ENCODE peak calls at places on chromosome 1, in six cellular contexts. T, Z, J, O, H and P are unnamed samples. For H3K4me1, the result is how much of the 10 kb centered on the place peaks cover.

GRCh38 chr1:172671591-172671990 is 12.7 kb downstream of the FASLG start:
- DNase-seq in T (no peak), Z (no peak), J (no peak), O (no peak), H (no peak), P (peak)

GRCh38 chr1:152347116-152347728 is 12.6 kb downstream of the FLG2 start:
- DNase-seq in T (no peak), Z (no peak), J (no peak), O (no peak), H (peak), P (peak)

GRCh38 chr1:179091691-179092165 is 9.9 kb downstream of the TOR3A start:
- DNase-seq in T (peak), Z (peak), J (peak), O (peak), H (no peak), P (peak)

GRCh38 chr1:22536506-22536905 is 26.8 kb upstream of the EPHA8 start:
- DNase-seq in T (no peak), Z (peak), J (no peak), O (no peak), H (no peak), P (peak)

GRCh38 chr1:204889681-204890373 is 19.2 kb downstream of the NFASC start:
- DNase-seq in T (no peak), Z (no peak), J (no peak), O (no peak), H (no peak), P (peak)

GRCh38 chr1:94754101-94754500 is 66.1 kb upstream of the SLC44A3 start:
- DNase-seq in T (no peak), Z (no peak), J (no peak), O (no peak), H (no peak), P (no peak)

GRCh38 chr1:110765640-110766335 is 91.0 kb upstream of the KCNA3 start:
- DNase-seq in T (no peak), Z (no peak), J (no peak), O (no peak), H (no peak), P (peak)

GRCh38 chr1:24775901-24776300 is 30.7 kb downstream of the CLIC4 start:
- DNase-seq in T (no peak), Z (no peak), J (no peak), O (no peak), H (no peak), P (no peak)

GRCh38 chr1:211541715-211542477 is 37.1 kb downstream of the SLC30A1 start:
- DNase-seq in T (no peak), Z (no peak), J (no peak), O (no peak), H (no peak), P (no peak)

GRCh38 chr1:181479137-181479745 is 4.1 kb upstream of the CACNA1E start:
- DNase-seq in T (peak), Z (peak), J (no peak), O (peak), H (peak), P (peak)

GRCh38 chr1:202565890-202566289 is 144.4 kb downstream of the SYT2 start:
- DNase-seq in T (no peak), Z (no peak), J (no peak), O (no peak), H (peak), P (no peak)

GRCh38 chr1:68346192-68346808 is 103.5 kb downstream of the RPE65 start:
- DNase-seq in T (no peak), Z (no peak), J (no peak), O (no peak), H (no peak), P (peak)

GRCh38 chr1:3895951-3896325 is 4.1 kb downstream of the C1orf174 start:
- DNase-seq in T (no peak), Z (peak), J (no peak), O (no peak), H (no peak), P (no peak)

GRCh38 chr1:84582802-84583587 is 8.8 kb upstream of the CTBS start:
- DNase-seq in T (no peak), Z (no peak), J (no peak), O (no peak), H (no peak), P (no peak)

GRCh38 chr1:66134004-66134403 is 341.3 kb downstream of the PDE4B start:
- DNase-seq in T (no peak), Z (no peak), J (no peak), O (no peak), H (no peak), P (no peak)

GRCh38 chr1:24267003-24267402 is 52.2 kb upstream of the GRHL3 start:
- DNase-seq in T (no peak), Z (no peak), J (no peak), O (no peak), H (no peak), P (peak)

GRCh38 chr1:209900734-209901133 is 37.3 kb upstream of the SYT14 start:
- DNase-seq in T (no peak), Z (no peak), J (no peak), O (no peak), H (no peak), P (peak)

GRCh38 chr1:43199093-43199726 is 27.1 kb downstream of the CFAP57 start:
- DNase-seq in T (no peak), Z (no peak), J (no peak), O (no peak), H (peak), P (no peak)

GRCh38 chr1:209585672-209586071 is 2.2 kb downstream of the CAMK1G start:
- DNase-seq in T (peak), Z (no peak), J (peak), O (peak), H (no peak), P (peak)

GRCh38 chr1:230077436-230078221 is 10.6 kb downstream of the GALNT2 start:
- DNase-seq in T (no peak), Z (no peak), J (no peak), O (no peak), H (no peak), P (peak)

GRCh38 chr1:116987256-116987555 is 14.4 kb upstream of the CD101 start:
- DNase-seq in T (no peak), Z (no peak), J (no peak), O (no peak), H (no peak), P (no peak)

GRCh38 chr1:59926381-59927243 is at the start of gene CYP2J2:
- DNase-seq in T (peak), Z (peak), J (peak), O (peak), H (peak), P (peak)

GRCh38 chr1:206809504-206810084 is 37.3 kb upstream of the IL10 start:
- DNase-seq in T (no peak), Z (no peak), J (no peak), O (no peak), H (no peak), P (peak)

GRCh38 chr1:13619909-13620308 is 36.3 kb downstream of the PDPN start:
- DNase-seq in T (no peak), Z (no peak), J (no peak), O (no peak), H (no peak), P (peak)
- H3K4me1 ChIP-seq in T (under half), Z (under half), J (under half), O (under half), H (under half), P (under half)

GRCh38 chr1:15173863-15174614 is 20.5 kb downstream of the TMEM51 start:
- DNase-seq in T (no peak), Z (no peak), J (no peak), O (no peak), H (no peak), P (no peak)
- H3K27ac ChIP-seq in T (no peak), Z (no peak), J (no peak), O (no peak), H (no peak), P (no peak)

GRCh38 chr1:39788758-39789570 is at the start of gene BMP8B:
- DNase-seq in T (peak), Z (peak), J (no peak), O (peak), H (no peak), P (peak)
- H3K4me3 ChIP-seq in T (peak), Z (peak), J (peak), O (peak), H (peak), P (peak)

GRCh38 chr1:10665226-10665625 is 131.2 kb downstream of the CASZ1 start:
- DNase-seq in T (no peak), Z (no peak), J (no peak), O (no peak), H (no peak), P (no peak)
- H3K4me1 ChIP-seq in T (half or more), Z (half or more), J (under half), O (half or more), H (under half), P (under half)

DNA sequence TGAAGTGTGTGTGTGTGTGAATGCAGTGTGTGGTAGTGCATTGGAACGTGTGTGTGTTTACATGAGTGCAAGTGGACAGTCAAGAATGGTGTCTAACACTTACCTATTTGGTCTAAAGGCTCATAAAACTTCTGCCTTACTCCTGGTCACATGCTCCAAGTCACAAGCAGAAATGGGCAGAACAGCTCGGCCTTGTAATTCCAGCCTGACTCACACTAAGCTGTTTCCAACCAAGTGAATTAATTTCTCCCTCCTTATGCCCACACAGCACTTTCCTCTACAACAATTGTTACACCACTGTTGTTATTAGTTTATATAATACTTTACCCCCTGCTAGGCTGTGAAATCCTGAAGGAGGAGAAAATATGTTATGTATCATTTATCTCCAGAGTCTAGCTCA is 43.8 kb downstream of the DDR2 start:
- DNase-seq in T (no peak), Z (no peak), J (no peak), O (no peak), H (no peak), P (peak)
- H3K27ac ChIP-seq in T (peak), Z (no peak), J (no peak), O (no peak), H (no peak), P (peak)

DNA sequence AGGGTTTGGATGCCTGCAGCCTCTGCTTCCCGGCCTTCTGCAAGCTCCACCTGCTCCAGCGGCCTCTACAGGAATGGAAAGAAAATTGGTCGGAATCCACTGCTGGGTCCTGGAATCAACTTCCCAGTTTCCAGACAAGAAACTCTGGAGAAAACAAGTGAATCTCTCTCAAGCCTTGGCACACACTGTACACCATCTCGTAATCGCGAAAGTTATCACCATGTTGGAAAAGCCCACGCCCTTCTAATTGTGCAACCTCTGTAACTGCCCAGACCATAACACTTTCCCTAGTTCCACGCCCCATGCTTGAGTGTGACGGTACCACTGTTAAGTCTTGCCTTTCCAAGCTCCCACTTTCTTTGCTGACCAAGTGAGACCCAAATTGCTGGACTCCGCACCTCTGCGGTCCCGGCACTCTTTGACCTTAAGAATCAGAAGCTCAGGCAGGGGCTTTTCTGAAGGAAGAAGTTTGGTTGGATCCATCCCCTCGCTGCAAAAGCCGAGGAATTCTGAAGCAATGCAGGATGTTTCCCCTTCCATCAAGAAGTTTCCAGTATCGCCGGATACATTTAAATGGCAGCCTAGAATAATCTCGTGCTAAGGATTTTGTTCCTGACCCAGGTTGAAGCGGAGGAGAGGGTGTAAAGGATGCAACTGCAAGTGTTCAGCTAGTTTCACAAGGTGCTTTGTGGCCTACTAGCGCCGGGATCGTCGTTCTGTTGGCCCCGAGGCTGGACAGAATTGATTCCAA is 6.2 kb downstream of the NR5A2 start:
- DNase-seq in T (no peak), Z (no peak), J (no peak), O (no peak), H (no peak), P (no peak)
- H3K4me3 ChIP-seq in T (no peak), Z (no peak), J (no peak), O (no peak), H (no peak), P (no peak)

DNA sequence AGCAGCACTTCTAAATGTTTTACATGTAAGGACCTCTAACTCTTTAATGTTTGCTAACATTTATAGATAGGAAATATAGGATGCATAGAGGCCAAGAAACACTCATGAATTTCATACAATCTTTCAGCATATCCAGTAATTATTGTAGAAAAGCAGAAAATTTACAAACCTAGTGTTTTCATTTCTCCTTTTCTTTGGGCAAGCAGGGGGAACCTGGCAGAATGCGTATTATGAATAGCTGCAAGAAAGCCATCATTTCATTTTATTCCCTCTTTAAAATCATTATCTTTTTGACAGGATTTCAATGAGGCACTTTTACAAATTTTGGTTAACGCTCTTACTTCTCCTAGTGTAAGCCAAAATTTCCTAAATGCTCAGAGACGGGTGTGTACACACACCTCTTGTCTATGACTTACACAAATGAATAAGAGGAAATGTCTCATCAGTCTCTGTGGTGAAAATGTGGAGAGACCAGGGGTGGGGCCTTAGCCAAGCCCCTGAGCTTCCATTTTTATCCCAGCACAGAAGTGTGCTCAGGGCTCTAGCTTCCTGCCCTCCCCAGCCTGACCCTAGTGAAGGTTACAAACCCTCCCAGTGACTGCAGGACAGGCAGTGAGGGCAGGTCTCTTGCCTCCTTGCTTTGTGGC is 91.6 kb downstream of the LRRC8C start:
- DNase-seq in T (peak), Z (no peak), J (no peak), O (peak), H (peak), P (peak)
- H3K4me1 ChIP-seq in T (half or more), Z (under half), J (under half), O (under half), H (under half), P (under half)

GRCh38 chr1:36466370-36467026 is 2.3 kb upstream of the MRPS15 start:
- DNase-seq in T (no peak), Z (no peak), J (peak), O (no peak), H (no peak), P (no peak)
- H3K27ac ChIP-seq in T (no peak), Z (no peak), J (no peak), O (no peak), H (no peak), P (no peak)